ENCODE peak calls at places on chromosomes 11 and 22, in seven cellular contexts. G is amniotic stem cell, L is GM19239, V is fibroblast of pulmonary artery, D is SW 1271, R is H54, N is activated gamma-delta T cell. W is an unnamed sample.

GRCh38 chr11:66032962-66033735 is 6.9 kb upstream of the CATSPER1 start:
- DNase-seq in V (no peak), N (no peak), R (no peak), L (no peak), G (no peak), D (peak; percentile 24), W (no peak)

GRCh38 chr22:22752556-22753477 is 108.4 kb downstream of the GGTLC2 start:
- DNase-seq in N (no peak), L (no peak), V (peak; percentile 91), D (no peak), G (no peak), R (no peak), W (peak; percentile 89)

GRCh38 chr11:12537778-12538401 is 136.3 kb upstream of the TEAD1 start:
- DNase-seq in G (no peak), N (no peak), L (no peak), R (no peak), D (no peak), V (no peak), W (peak; percentile 18)

GRCh38 chr22:35642305-35642741 is 5.9 kb upstream of the APOL6 start:
- DNase-seq in G (no peak), D (no peak), V (peak; percentile 38), R (no peak), N (no peak), L (no peak), W (no peak)

GRCh38 chr22:28002863-28003565 is 84.0 kb upstream of the PITPNB start:
- DNase-seq in R (no peak), G (no peak), D (no peak), V (peak; percentile 33), L (no peak), N (no peak), W (no peak)

GRCh38 chr22:47811971-47812370 is 1049.5 kb downstream of the TBC1D22A start:
- DNase-seq in D (no peak), N (no peak), L (no peak), R (no peak), V (no peak), G (no peak), W (no peak)

GRCh38 chr22:17086301-17086700 is 1.5 kb downstream of the IL17RA start:
- DNase-seq in N (no peak), V (no peak), R (no peak), G (no peak), L (no peak), D (no peak), W (no peak)

GRCh38 chr11:61828629-61829407 is 718 bp downstream of the FADS2 start:
- DNase-seq in V (peak; percentile 37), D (no peak), N (peak; percentile 40), L (no peak), G (no peak), R (no peak), W (peak; percentile 34)

GRCh38 chr11:126990716-126991480 is 9.7 kb downstream of the KIRREL3 start:
- DNase-seq in D (no peak), L (no peak), V (peak; percentile 6), G (no peak), N (no peak), R (no peak), W (peak; percentile 24)

GRCh38 chr11:2271077-2271326 is 614 bp upstream of the ASCL2 start:
- DNase-seq in D (no peak), V (no peak), G (no peak), L (no peak), N (peak; percentile 65), R (no peak), W (no peak)

GRCh38 chr11:112965601-112966125 is 4.4 kb downstream of the NCAM1 start:
- DNase-seq in R (no peak), L (no peak), G (no peak), N (no peak), V (no peak), D (no peak), W (no peak)

GRCh38 chr11:104522650-104523049 is 358.7 kb upstream of the PDGFD start:
- DNase-seq in L (no peak), R (no peak), V (peak; percentile 31), N (no peak), D (no peak), G (no peak), W (peak; percentile 3)

GRCh38 chr22:30276041-30276440 is 9.4 kb upstream of the OSM start:
- DNase-seq in D (no peak), G (no peak), R (no peak), L (no peak), N (no peak), V (no peak), W (no peak)

GRCh38 chr11:64833198-64833502 is 11.3 kb downstream of the CDC42BPG start:
- DNase-seq in V (no peak), D (no peak), R (no peak), L (no peak), N (no peak), G (no peak), W (no peak)

GRCh38 chr11:112634551-112634950 is 326.7 kb upstream of the NCAM1 start:
- DNase-seq in L (no peak), G (no peak), V (no peak), D (no peak), R (no peak), N (no peak), W (no peak)

GRCh38 chr11:19405966-19406365 is 165.2 kb upstream of the E2F8 start:
- DNase-seq in D (no peak), V (no peak), L (no peak), G (no peak), N (no peak), R (no peak), W (no peak)

GRCh38 chr11:65771589-65772112 is 9.1 kb downstream of the AP5B1 start:
- DNase-seq in D (no peak), N (no peak), G (no peak), L (no peak), V (no peak), R (no peak), W (no peak)

GRCh38 chr11:64796047-64796756 is 6.8 kb downstream of the MAP4K2 start:
- DNase-seq in G (no peak), L (no peak), V (no peak), R (no peak), N (no peak), D (no peak), W (no peak)

GRCh38 chr22:36955691-36956090 is 42.3 kb downstream of the CSF2RB start:
- DNase-seq in N (no peak), D (no peak), L (no peak), G (no peak), R (no peak), V (no peak), W (no peak)

GRCh38 chr11:12603362-12604088 is 70.7 kb upstream of the TEAD1 start:
- DNase-seq in D (no peak), V (no peak), G (no peak), R (no peak), L (no peak), N (no peak), W (no peak)

GRCh38 chr11:1529286-1529685 is 42.7 kb upstream of the MOB2 start:
- DNase-seq in L (no peak), R (no peak), V (no peak), N (no peak), G (no peak), D (no peak), W (no peak)

GRCh38 chr11:74004694-74005615 is 3.9 kb downstream of the UCP3 start:
- DNase-seq in L (no peak), N (no peak), V (no peak), G (no peak), D (no peak), R (no peak), W (no peak)

GRCh38 chr11:126440792-126441514 is 85.5 kb downstream of the ST3GAL4 start:
- DNase-seq in D (peak; percentile 56), L (peak; percentile 92), N (no peak), V (peak; percentile 78), R (peak; percentile 84), G (peak; percentile 30), W (peak; percentile 74)

GRCh38 chr22:42367980-42368378 is 64.2 kb downstream of the NFAM1 start:
- DNase-seq in D (no peak), G (no peak), L (no peak), V (no peak), R (no peak), N (no peak), W (no peak)

GRCh38 chr11:121645596-121645995 is 192.8 kb upstream of the SORL1-AS1 start:
- DNase-seq in L (no peak), G (no peak), V (peak; percentile 16), R (no peak), D (no peak), N (no peak), W (peak; percentile 29)

GRCh38 chr11:57230316-57230715 is 6.7 kb downstream of the APLNR start:
- DNase-seq in D (no peak), G (no peak), R (no peak), V (no peak), N (no peak), L (no peak), W (no peak)

GRCh38 chr22:40238425-40239344 is 61.0 kb downstream of the TNRC6B start:
- DNase-seq in N (no peak), R (peak; percentile 56), L (no peak), D (peak; percentile 77), V (peak; percentile 88), G (no peak), W (peak; percentile 83)

GRCh38 chr11:82750643-82751139 is 17.0 kb upstream of the FAM181B start:
- DNase-seq in R (no peak), V (no peak), D (no peak), G (no peak), L (no peak), N (no peak), W (no peak)

GRCh38 chr11:61757213-61757862 is 4.9 kb downstream of the MYRF start:
- DNase-seq in D (no peak), V (no peak), L (no peak), R (no peak), G (no peak), N (no peak), W (no peak)

GRCh38 chr22:46863794-46864193 is 101.3 kb downstream of the TBC1D22A start:
- DNase-seq in G (no peak), V (no peak), R (no peak), N (no peak), D (no peak), L (no peak), W (no peak)

GRCh38 chr22:46589141-46589748 is 30.9 kb upstream of the GRAMD4 start:
- DNase-seq in N (no peak), D (no peak), R (no peak), V (no peak), G (no peak), L (no peak), W (no peak)

GRCh38 chr11:19734171-19734570 is 21.5 kb downstream of the NAV2 start:
- DNase-seq in R (no peak), D (no peak), V (no peak), L (no peak), G (no peak), N (no peak), W (peak; percentile 25)

GRCh38 chr11:100719362-100719761 is 32.3 kb downstream of the ARHGAP42 start:
- DNase-seq in G (no peak), D (peak; percentile 42), R (no peak), N (no peak), L (no peak), V (peak; percentile 45), W (peak; percentile 65)

GRCh38 chr11:1857064-1857463 is 4.2 kb downstream of the LSP1 start:
- DNase-seq in G (no peak), N (no peak), L (no peak), D (no peak), V (no peak), R (no peak), W (no peak)

GRCh38 chr11:2207773-2208621 is 36.4 kb upstream of the TH start:
- DNase-seq in N (no peak), L (no peak), G (no peak), D (no peak), V (no peak), R (no peak), W (no peak)

GRCh38 chr11:113668255-113668654 is 37.9 kb downstream of the TMPRSS5 start:
- DNase-seq in G (no peak), L (no peak), R (no peak), V (no peak), D (no peak), N (no peak), W (peak; percentile 59)

GRCh38 chr22:24699861-24700260 is 74.7 kb downstream of the PIWIL3 start:
- DNase-seq in R (no peak), D (no peak), V (no peak), N (no peak), L (no peak), G (no peak), W (no peak)

GRCh38 chr11:849951-850776 is 7.5 kb downstream of the TSPAN4 start:
- DNase-seq in L (no peak), N (no peak), R (no peak), G (no peak), V (no peak), D (no peak), W (no peak)

W was measured in cardiac fibroblast.